ENCODE peak calls at places on chromosome 7, in nine cellular contexts. I is K562, S is Peyer's patch, B is A673, K is hepatocyte, G is GM12878, W is body of pancreas, Y is SK-N-SH, R is colonic mucosa. U is an unnamed sample. For H3K4me1, the result is how much of the 10 kb centered on the place peaks cover.

GRCh38 chr7:43522406-43523156 is 60.3 kb upstream of the STK17A start:
- DNase-seq in I (no peak), S (no peak), B (no peak), K (no peak), G (no peak), W (no peak), Y (no peak), R (no peak), U (no peak)

GRCh38 chr7:73442903-73443542 is 9.4 kb downstream of the FZD9 start:
- DNase-seq in I (no peak), S (peak), B (no peak), K (no peak), G (no peak), W (no peak), Y (no peak), R (no peak), U (no peak)

GRCh38 chr7:116503835-116504234 is 4.3 kb downstream of the CAV2 start:
- DNase-seq in I (no peak), S (no peak), B (no peak), K (no peak), G (no peak), W (no peak), Y (no peak), R (no peak), U (no peak)

GRCh38 chr7:100865971-100866720 is 1.0 kb upstream of the TRIP6 start:
- DNase-seq in I (no peak), S (peak), B (peak), K (no peak), G (no peak), W (peak), Y (peak), R (peak), U (peak)

GRCh38 chr7:30926323-30926722 is 14.7 kb downstream of the AQP1 start:
- DNase-seq in I (peak), S (peak), B (no peak), K (no peak), G (no peak), W (peak), Y (peak), R (peak), U (peak)

GRCh38 chr7:74501298-74501697 is 47.6 kb downstream of the GTF2IRD1 start:
- DNase-seq in I (no peak), S (no peak), B (no peak), K (no peak), G (no peak), W (peak), Y (no peak), R (no peak), U (peak)

GRCh38 chr7:17963281-17963680 is 23.0 kb upstream of the SNX13 start:
- DNase-seq in I (no peak), S (no peak), B (no peak), K (no peak), G (no peak), W (no peak), Y (no peak), R (no peak), U (no peak)

GRCh38 chr7:45399069-45399468 is 175.1 kb upstream of the ADCY1 start:
- DNase-seq in I (no peak), S (no peak), B (no peak), K (no peak), G (no peak), W (no peak), Y (peak), R (no peak), U (no peak)

GRCh38 chr7:143405158-143405557 is 3.5 kb downstream of the EPHA1 start:
- DNase-seq in I (no peak), S (no peak), B (peak), K (no peak), G (no peak), W (no peak), Y (peak), R (peak), U (no peak)

GRCh38 chr7:36287371-36288241 is 102.1 kb upstream of the ANLN start:
- DNase-seq in I (no peak), S (peak), B (no peak), K (no peak), G (no peak), W (no peak), Y (peak), R (peak), U (no peak)

GRCh38 chr7:93923291-93923690 is 1.8 kb downstream of the GNG11 start:
- DNase-seq in I (no peak), S (no peak), B (no peak), K (no peak), G (no peak), W (no peak), Y (no peak), R (no peak), U (no peak)

GRCh38 chr7:93926800-93927199 is 5.3 kb downstream of the GNG11 start:
- DNase-seq in I (no peak), S (no peak), B (no peak), K (no peak), G (no peak), W (no peak), Y (no peak), R (no peak), U (no peak)

GRCh38 chr7:93921190-93921585 is 347 bp upstream of the GNG11 start:
- DNase-seq in I (no peak), S (no peak), B (no peak), K (no peak), G (no peak), W (no peak), Y (no peak), R (no peak), U (no peak)

GRCh38 chr7:93921607-93922446 is at the start of gene GNG11:
- DNase-seq in I (no peak), S (peak), B (peak), K (peak), G (no peak), W (peak), Y (peak), R (peak), U (peak)

DNA sequence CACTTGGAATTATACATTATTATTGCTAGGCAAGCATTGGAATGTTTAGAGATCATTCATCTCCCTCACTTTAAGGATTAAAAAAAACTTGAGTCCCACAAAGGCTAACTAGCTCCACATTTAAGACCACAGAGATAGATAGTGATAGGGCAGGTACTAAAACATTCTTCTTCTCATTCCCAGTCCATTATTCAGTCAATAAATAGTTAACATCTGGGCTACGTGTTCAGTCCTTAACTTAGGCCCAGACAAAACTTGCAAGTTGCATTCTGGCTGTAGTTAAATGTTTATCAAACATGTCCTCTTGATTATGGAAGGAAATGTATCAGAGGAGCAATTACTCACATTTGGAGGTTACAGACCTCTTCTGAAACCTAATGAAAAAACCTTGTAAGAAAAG is 2.4 kb downstream of the GNG11 start:
- DNase-seq in I (no peak), S (no peak), B (no peak), K (no peak), G (no peak), W (no peak), Y (no peak), R (no peak), U (no peak)
- H3K27ac ChIP-seq in I (no peak), S (no peak), B (no peak), K (no peak), G (no peak), W (peak), Y (peak), R (peak), U (no peak)

DNA sequence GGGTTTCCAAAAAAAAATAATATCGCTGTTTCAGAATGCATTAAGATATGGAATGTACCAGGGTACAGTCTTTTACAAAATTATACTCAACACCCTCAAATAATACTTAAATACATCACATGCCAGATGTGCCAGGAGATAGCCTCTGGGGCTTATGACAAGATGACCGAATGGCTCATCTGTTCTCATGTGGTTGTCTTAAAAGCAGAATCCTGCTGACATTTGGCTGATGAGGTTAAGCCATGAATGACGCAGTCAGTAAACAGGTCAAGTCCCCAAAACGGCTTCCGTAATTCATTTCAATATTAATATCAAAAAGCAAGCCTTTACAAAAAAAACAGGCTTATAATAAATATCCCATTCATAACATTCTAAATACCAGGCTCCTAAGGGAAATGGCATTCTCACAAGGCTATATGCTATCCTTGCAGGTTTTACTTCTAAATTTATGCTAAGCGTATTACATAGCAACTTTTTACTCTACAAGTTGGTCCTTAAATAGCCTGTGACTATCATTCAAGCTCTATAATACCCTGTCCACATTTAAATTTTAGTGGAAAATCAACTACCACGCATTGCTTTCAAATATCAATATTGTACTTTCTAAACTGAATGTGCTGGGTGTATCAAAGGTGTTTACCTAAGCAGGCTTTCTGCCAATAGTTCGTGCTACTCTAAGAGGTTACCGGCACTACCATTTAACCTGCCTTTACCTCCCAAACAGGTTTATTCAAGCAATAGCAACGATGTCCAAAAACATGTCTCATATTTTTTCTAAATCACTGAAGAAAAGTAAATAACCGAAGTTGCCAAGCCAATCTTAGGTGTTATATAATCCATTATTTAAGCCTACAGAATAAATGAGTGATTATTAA is 15.6 kb downstream of the SMURF1 start:
- DNase-seq in I (peak), S (no peak), B (no peak), K (no peak), G (no peak), W (peak), Y (no peak), R (no peak), U (no peak)
- H3K4me1 ChIP-seq in I (half or more), S (under half), B (under half), K (under half), G (under half), W (half or more), Y (under half), R (under half), U (half or more)

GRCh38 chr7:28903779-28904538 is 54.2 kb downstream of the TRIL start:
- DNase-seq in I (no peak), S (no peak), B (no peak), K (no peak), G (no peak), W (no peak), Y (no peak), R (no peak), U (no peak)
- H3K27ac ChIP-seq in I (no peak), S (no peak), B (no peak), K (peak), G (no peak), W (peak), Y (no peak), R (no peak), U (no peak)

GRCh38 chr7:151086802-151087246 is 549 bp downstream of the AGAP3 start:
- DNase-seq in I (no peak), S (no peak), B (peak), K (peak), G (no peak), W (no peak), Y (peak), R (peak), U (no peak)

GRCh38 chr7:151083071-151083823 is at the start of gene TMUB1:
- DNase-seq in I (peak), S (peak), B (peak), K (peak), G (no peak), W (peak), Y (peak), R (peak), U (peak)

GRCh38 chr7:151085691-151086620 is at the start of gene AGAP3:
- DNase-seq in I (peak), S (peak), B (peak), K (peak), G (no peak), W (peak), Y (peak), R (peak), U (peak)

GRCh38 chr7:151083824-151084160 is 499 bp upstream of the TMUB1 start:
- DNase-seq in I (no peak), S (no peak), B (no peak), K (no peak), G (no peak), W (no peak), Y (no peak), R (no peak), U (no peak)

GRCh38 chr7:151085329-151085690 is 965 bp upstream of the AGAP3 start:
- DNase-seq in I (peak), S (no peak), B (no peak), K (no peak), G (no peak), W (peak), Y (no peak), R (peak), U (no peak)
- H3K4me1 ChIP-seq in I (under half), S (under half), B (under half), K (half or more), G (under half), W (half or more), Y (half or more), R (under half), U (half or more)

DNA sequence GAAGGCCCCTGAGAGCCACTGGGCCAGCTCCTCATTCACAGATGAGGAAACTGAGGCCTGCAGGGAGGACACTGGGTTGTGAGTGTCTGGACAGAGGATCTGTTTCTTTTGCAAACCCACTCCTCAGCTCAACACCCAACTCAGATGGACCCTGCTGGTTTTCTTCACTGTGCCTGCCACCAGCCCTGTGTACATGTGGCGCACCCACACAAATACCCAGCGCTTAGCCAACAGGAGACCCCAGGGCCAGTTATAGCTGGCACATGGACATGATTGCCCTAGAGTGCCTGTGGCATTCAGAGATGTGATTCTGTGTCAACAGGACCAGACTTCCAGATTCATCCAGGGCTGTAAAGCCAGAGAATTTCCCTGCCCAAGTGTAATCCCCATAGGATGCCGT is 12.4 kb downstream of the PODXL start:
- DNase-seq in I (no peak), S (no peak), B (no peak), K (no peak), G (no peak), W (no peak), Y (no peak), R (no peak), U (peak)
- H3K27ac ChIP-seq in I (no peak), S (no peak), B (no peak), K (no peak), G (no peak), W (peak), Y (peak), R (no peak), U (peak)

DNA sequence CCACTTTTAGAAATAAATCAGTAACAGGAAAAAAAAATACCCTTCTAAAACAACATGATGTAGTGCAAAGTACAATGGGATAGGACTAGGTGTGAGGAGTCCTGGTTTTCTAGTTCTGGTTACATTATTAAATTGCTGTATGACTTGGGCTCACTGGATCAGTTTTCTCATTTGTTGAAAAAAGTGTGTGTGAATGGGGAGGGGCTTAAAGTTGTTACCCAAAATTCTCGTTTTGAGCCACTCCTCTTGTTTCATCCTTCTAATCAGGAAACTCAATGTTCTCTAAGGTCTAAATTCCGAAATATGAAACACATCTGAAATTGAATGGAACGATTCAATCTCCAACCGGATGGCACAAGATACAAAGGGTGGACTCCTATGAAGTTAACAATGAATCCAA is 1.7 kb downstream of the WASL start:
- DNase-seq in I (no peak), S (no peak), B (peak), K (no peak), G (no peak), W (no peak), Y (no peak), R (no peak), U (no peak)
- H3K4me1 ChIP-seq in I (under half), S (under half), B (under half), K (under half), G (under half), W (half or more), Y (half or more), R (under half), U (under half)

GRCh38 chr7:50149364-50149763 is 56.3 kb upstream of the ZPBP start:
- DNase-seq in I (no peak), S (no peak), B (no peak), K (no peak), G (no peak), W (no peak), Y (no peak), R (no peak), U (no peak)

GRCh38 chr7:50151661-50152060 is 58.6 kb upstream of the ZPBP start:
- DNase-seq in I (no peak), S (no peak), B (no peak), K (no peak), G (no peak), W (no peak), Y (no peak), R (no peak), U (no peak)

GRCh38 chr7:50153141-50153540 is 60.1 kb upstream of the ZPBP start:
- DNase-seq in I (no peak), S (no peak), B (no peak), K (no peak), G (no peak), W (no peak), Y (no peak), R (no peak), U (no peak)

GRCh38 chr7:50155755-50156154 is 62.7 kb upstream of the ZPBP start:
- DNase-seq in I (no peak), S (no peak), B (no peak), K (no peak), G (no peak), W (no peak), Y (no peak), R (no peak), U (no peak)

GRCh38 chr7:50152486-50152885 is 59.4 kb upstream of the ZPBP start:
- DNase-seq in I (no peak), S (no peak), B (no peak), K (no peak), G (no peak), W (no peak), Y (no peak), R (no peak), U (no peak)
- H3K27ac ChIP-seq in I (no peak), S (no peak), B (no peak), K (no peak), G (no peak), W (no peak), Y (no peak), R (no peak), U (no peak)

DNA sequence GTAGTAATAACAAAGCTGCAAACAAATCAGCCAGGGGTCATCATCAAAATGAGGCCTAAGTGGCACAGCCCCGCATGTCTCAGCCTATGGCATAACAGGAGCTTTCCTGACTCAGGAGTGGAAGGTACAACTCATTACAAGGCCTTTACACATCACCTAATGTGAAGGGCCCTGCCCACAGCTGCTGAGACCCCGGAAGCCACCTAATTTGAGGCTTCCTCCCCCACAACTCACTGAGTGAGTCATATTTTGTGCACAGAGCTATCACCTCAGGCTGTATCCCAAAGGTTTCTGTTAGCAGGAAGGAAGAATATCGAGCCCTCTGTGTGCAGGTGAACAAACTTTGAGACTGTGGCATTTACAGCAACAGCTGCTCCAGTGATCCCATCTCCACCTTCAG is 20.5 kb downstream of the HTR5A start:
- DNase-seq in I (no peak), S (no peak), B (no peak), K (no peak), G (no peak), W (no peak), Y (no peak), R (no peak), U (no peak)
- H3K4me1 ChIP-seq in I (under half), S (under half), B (under half), K (under half), G (under half), W (under half), Y (under half), R (under half), U (under half)

GRCh38 chr7:140084142-140084655 is 21.4 kb upstream of the PARP12 start:
- DNase-seq in I (no peak), S (no peak), B (no peak), K (no peak), G (no peak), W (no peak), Y (no peak), R (no peak), U (no peak)
- H3K27ac ChIP-seq in I (no peak), S (no peak), B (no peak), K (no peak), G (no peak), W (no peak), Y (no peak), R (no peak), U (no peak)

GRCh38 chr7:99789441-99790070 is 5.6 kb upstream of the CYP3A4 start:
- DNase-seq in I (no peak), S (no peak), B (no peak), K (no peak), G (no peak), W (no peak), Y (no peak), R (no peak), U (no peak)
- H3K4me1 ChIP-seq in I (under half), S (under half), B (under half), K (under half), G (under half), W (half or more), Y (under half), R (under half), U (under half)